ENCODE peak calls at places on chromosomes 1 and 21, in six cellular contexts. B is GM23338, E is Panc1, K is GM12878, A is K562, H is SK-N-SH. U is an unnamed sample.

GRCh38 chr1:88683516-88683847 is 591 bp upstream of the PKN2 start:
- DNase-seq in B (peak), E (no peak), K (no peak), A (peak), H (no peak), U (no peak)

GRCh38 chr1:109910963-109911798 is 532 bp downstream of the CSF1 start:
- DNase-seq in B (peak), E (no peak), K (no peak), A (no peak), H (no peak), U (no peak)

GRCh38 chr1:64849942-64850341 is 105.1 kb downstream of the RAVER2 start:
- DNase-seq in B (no peak), E (no peak), K (no peak), A (no peak), H (no peak), U (no peak)

GRCh38 chr1:86155061-86155806 is 1.3 kb downstream of the COL24A1 start:
- DNase-seq in B (peak), E (no peak), K (no peak), A (peak), H (peak), U (no peak)

GRCh38 chr1:237838904-237839534 is 51.7 kb downstream of the ZP4 start:
- DNase-seq in B (no peak), E (no peak), K (no peak), A (no peak), H (no peak), U (no peak)

GRCh38 chr1:95230256-95230655 is 3.8 kb upstream of the RWDD3 start:
- DNase-seq in B (no peak), E (no peak), K (no peak), A (no peak), H (no peak), U (no peak)

GRCh38 chr1:62294211-62294610 is 25.0 kb downstream of the KANK4 start:
- DNase-seq in B (peak), E (no peak), K (no peak), A (peak), H (peak), U (peak)

GRCh38 chr1:39901486-39902120 is at the start of gene MYCL:
- DNase-seq in B (peak), E (no peak), K (no peak), A (peak), H (peak), U (peak)

GRCh38 chr1:155050560-155051341 is at the start of gene ADAM15:
- DNase-seq in B (peak), E (no peak), K (no peak), A (peak), H (peak), U (peak)

GRCh38 chr21:15732290-15732995 is 2.7 kb downstream of the USP25 start:
- DNase-seq in B (no peak), E (no peak), K (peak), A (peak), H (no peak), U (peak)
- H3K27ac ChIP-seq in B (no peak), E (peak), K (peak), A (peak), H (no peak), U (peak)

DNA sequence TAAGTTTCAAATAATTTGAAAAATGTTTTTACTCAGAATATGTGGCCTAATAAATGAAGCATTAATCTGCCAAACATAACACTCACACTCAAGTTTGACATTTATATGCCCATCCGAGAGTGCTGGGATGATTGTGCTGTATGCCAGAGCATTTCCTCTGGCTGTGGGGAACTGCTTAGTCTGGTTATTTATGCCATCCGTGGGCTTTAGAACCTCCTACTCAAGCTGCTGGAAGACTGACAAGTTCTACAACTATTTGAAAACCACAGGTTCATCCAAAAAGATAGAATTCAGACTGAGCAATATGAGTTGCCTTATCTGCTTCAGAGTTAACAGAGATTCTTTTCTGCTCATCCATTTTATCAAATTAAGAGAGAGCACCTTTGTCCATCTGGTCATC is 25.9 kb downstream of the PCNX2 start:
- DNase-seq in B (no peak), E (no peak), K (no peak), A (no peak), H (no peak), U (no peak)
- TF ChIP-seq REST in B (no peak), E (no peak), K (no peak), A (no peak), H (no peak), U (no peak)

GRCh38 chr1:6967431-6968079 is 182.3 kb downstream of the CAMTA1 start:
- DNase-seq in B (no peak), E (no peak), K (no peak), A (no peak), H (no peak), U (no peak)

GRCh38 chr1:6966326-6966725 is 181.1 kb downstream of the CAMTA1 start:
- DNase-seq in B (no peak), E (no peak), K (no peak), A (no peak), H (no peak), U (no peak)

GRCh38 chr1:6965914-6966241 is 180.6 kb downstream of the CAMTA1 start:
- DNase-seq in B (no peak), E (no peak), K (no peak), A (no peak), H (no peak), U (no peak)

GRCh38 chr1:6962956-6963915 is 178.0 kb downstream of the CAMTA1 start:
- DNase-seq in B (peak), E (peak), K (peak), A (peak), H (peak), U (no peak)

DNA sequence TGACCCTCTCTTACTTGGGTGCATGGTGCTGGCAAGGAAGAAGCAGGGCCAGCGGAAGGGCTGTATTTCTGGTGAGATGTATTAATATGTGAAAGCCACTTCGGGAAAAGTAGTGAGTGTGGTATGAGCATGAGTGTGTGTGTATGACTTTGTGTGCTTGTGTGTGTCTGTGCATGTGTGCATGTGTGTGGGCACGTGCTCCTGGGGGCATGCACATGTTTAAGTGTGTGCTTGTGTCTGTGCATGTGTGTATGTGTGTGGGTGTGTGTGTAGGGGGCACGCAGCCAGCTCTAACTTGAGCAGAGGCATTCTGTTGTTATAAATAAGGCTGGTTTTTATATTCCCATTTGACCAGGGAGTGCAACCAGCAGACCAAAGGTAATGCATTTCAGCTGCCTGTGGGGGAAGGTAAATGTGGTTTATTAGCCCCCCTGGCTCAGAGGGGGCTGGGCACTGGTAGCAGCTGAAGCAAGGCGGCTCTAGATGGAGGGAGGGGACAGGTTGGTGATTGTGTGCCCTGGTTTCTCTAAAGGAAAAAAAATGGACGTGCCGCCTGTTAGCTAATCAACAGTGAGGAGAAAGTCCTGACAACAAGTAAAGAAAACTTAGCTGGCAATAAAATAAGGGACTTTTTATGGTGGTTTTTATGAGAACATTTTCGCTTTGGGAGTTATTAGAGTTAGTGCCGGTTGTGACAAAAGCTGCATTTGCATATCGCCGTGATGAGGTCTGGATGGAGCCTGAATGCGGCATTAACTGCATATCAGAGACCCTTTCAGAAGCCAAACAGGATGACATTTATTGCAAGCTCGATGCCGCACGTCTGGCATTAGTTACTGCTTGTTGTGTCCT is 180.0 kb downstream of the CAMTA1 start:
- DNase-seq in B (no peak), E (no peak), K (no peak), A (no peak), H (no peak), U (no peak)
- H3K27ac ChIP-seq in B (no peak), E (no peak), K (no peak), A (no peak), H (no peak), U (no peak)

GRCh38 chr1:177945943-177946650 is 23.8 kb downstream of the SEC16B start:
- DNase-seq in B (peak), E (no peak), K (no peak), A (peak), H (peak), U (peak)
- TF ChIP-seq REST in B (no peak), E (no peak), K (no peak), A (no peak), H (no peak), U (no peak)

GRCh38 chr1:6961905-6962304 is 176.7 kb downstream of the CAMTA1 start:
- DNase-seq in B (peak), E (no peak), K (no peak), A (no peak), H (no peak), U (no peak)
- H3K27ac ChIP-seq in B (no peak), E (no peak), K (no peak), A (no peak), H (no peak), U (peak)

GRCh38 chr1:225580180-225581099 is 72.5 kb downstream of the ENAH start:
- DNase-seq in B (no peak), E (no peak), K (no peak), A (no peak), H (no peak), U (no peak)
- TF ChIP-seq REST in B (no peak), E (no peak), K (no peak), A (no peak), H (no peak), U (no peak)

GRCh38 chr1:207828485-207829158 is 76.8 kb downstream of the CD46 start:
- DNase-seq in B (peak), E (peak), K (peak), A (peak), H (peak), U (peak)
- H3K27ac ChIP-seq in B (no peak), E (no peak), K (peak), A (peak), H (no peak), U (peak)

DNA sequence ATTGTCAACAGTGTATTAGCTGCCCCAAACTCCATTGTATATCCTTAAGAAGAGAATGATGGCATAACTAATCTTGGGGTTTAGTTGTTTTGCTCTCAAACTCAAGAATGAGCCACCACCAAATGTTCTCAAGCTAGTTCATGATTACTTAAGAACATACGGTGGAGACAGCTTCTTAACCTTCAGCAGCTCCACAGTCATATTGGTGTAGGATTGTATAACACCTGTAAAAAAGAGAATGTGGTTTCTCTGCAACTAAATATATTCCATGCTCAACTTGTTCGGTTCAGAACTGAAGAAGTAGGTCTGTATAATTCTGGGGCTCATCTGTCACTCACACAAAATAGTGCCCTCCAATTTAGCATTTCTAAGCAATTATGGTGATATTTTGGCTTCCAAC is 177.9 kb upstream of the DUSP10 start:
- DNase-seq in B (no peak), E (no peak), K (no peak), A (no peak), H (no peak), U (no peak)
- TF ChIP-seq REST in B (no peak), E (no peak), K (no peak), A (no peak), H (no peak), U (no peak)